ENCODE peak calls at places on chromosomes 4 and X, in five cellular contexts. R, Z, I, Q and T are unnamed samples. For H3K4me1, the result is how much of the 10 kb centered on the place peaks cover.

GRCh38 chrX:121052122-121052521 is 4.7 kb downstream of the GLUD2 start:
- DNase-seq in R (no peak), Z (no peak), I (no peak), Q (no peak), T (no peak)

GRCh38 chr4:88938138-88938537 is 118.8 kb downstream of the FAM13A start:
- DNase-seq in R (no peak), Z (no peak), I (no peak), Q (peak), T (no peak)

GRCh38 chr4:178917756-178918155 is 1475.5 kb upstream of the AGA start:
- DNase-seq in R (no peak), Z (no peak), I (peak), Q (no peak), T (no peak)

GRCh38 chr4:123659759-123660158 is 263.2 kb downstream of the SPRY1 start:
- DNase-seq in R (no peak), Z (no peak), I (no peak), Q (peak), T (no peak)

GRCh38 chr4:36351082-36351666 is 69.8 kb downstream of the DTHD1 start:
- DNase-seq in R (no peak), Z (peak), I (peak), Q (peak), T (peak)

GRCh38 chr4:79697444-79697843 is 289.4 kb upstream of the GK2 start:
- DNase-seq in R (no peak), Z (no peak), I (no peak), Q (no peak), T (no peak)

GRCh38 chrX:37824491-37825224 is 22.7 kb downstream of the DYNLT3 start:
- DNase-seq in R (no peak), Z (peak), I (no peak), Q (no peak), T (peak)

GRCh38 chrX:131854586-131854985 is 168.5 kb upstream of the STK26 start:
- DNase-seq in R (no peak), Z (peak), I (no peak), Q (no peak), T (peak)

GRCh38 chr4:11724731-11725130 is 296.0 kb upstream of the HS3ST1 start:
- DNase-seq in R (no peak), Z (no peak), I (no peak), Q (no peak), T (no peak)

GRCh38 chr4:124199755-124200154 is 512.8 kb downstream of the ANKRD50 start:
- DNase-seq in R (no peak), Z (no peak), I (no peak), Q (no peak), T (no peak)

GRCh38 chr4:77821775-77822174 is 2.6 kb upstream of the CNOT6L start:
- DNase-seq in R (no peak), Z (peak), I (no peak), Q (no peak), T (peak)

GRCh38 chr4:126986005-126986404 is 646.8 kb upstream of the INTU start:
- DNase-seq in R (no peak), Z (no peak), I (no peak), Q (no peak), T (no peak)

GRCh38 chr4:38894340-38894982 is 26.9 kb downstream of the FAM114A1 start:
- DNase-seq in R (no peak), Z (no peak), I (no peak), Q (no peak), T (no peak)

GRCh38 chr4:101306225-101306624 is 41.1 kb downstream of the PPP3CA start:
- DNase-seq in R (no peak), Z (no peak), I (no peak), Q (no peak), T (no peak)

GRCh38 chr4:165879581-165879980 is 6.5 kb downstream of the TLL1 start:
- DNase-seq in R (no peak), Z (no peak), I (no peak), Q (no peak), T (no peak)

GRCh38 chrX:17456526-17456925 is 81.5 kb downstream of the NHS start:
- DNase-seq in R (no peak), Z (no peak), I (no peak), Q (no peak), T (no peak)

GRCh38 chr4:171524913-171525312 is 288.3 kb upstream of the GALNTL6 start:
- DNase-seq in R (no peak), Z (no peak), I (no peak), Q (no peak), T (no peak)

GRCh38 chr4:153722036-153722435 is 37.8 kb downstream of the RNF175 start:
- DNase-seq in R (no peak), Z (no peak), I (no peak), Q (no peak), T (no peak)
- H3K27ac ChIP-seq in R (no peak), Z (no peak), I (no peak), Q (no peak), T (no peak)

GRCh38 chr4:159174645-159175147 is 71.8 kb downstream of the RAPGEF2 start:
- DNase-seq in R (no peak), Z (no peak), I (no peak), Q (no peak), T (no peak)
- H3K4me1 ChIP-seq in R (under half), Z (under half), I (under half), Q (under half), T (under half)

DNA sequence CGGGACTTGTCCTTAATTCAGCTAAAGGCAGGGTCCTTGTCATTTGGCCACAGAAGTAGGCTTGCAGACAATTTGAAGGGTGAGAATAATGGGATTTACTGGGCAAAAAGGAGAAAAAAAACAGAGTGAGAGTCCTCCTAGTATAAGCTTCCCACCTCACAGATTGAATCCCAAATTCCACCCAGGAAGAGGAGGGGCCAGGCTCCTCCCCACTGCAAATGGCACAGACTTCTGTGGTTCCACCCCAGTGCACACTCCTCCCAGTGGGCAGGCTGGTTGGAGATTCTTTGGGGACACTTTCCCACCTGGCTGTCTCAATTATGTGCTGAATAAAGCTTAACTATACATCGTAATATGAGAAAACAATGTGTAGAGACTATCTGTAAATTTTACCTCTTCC is 31.6 kb downstream of the MEPE start:
- DNase-seq in R (no peak), Z (no peak), I (no peak), Q (no peak), T (no peak)
- H3K27ac ChIP-seq in R (no peak), Z (no peak), I (no peak), Q (no peak), T (no peak)

DNA sequence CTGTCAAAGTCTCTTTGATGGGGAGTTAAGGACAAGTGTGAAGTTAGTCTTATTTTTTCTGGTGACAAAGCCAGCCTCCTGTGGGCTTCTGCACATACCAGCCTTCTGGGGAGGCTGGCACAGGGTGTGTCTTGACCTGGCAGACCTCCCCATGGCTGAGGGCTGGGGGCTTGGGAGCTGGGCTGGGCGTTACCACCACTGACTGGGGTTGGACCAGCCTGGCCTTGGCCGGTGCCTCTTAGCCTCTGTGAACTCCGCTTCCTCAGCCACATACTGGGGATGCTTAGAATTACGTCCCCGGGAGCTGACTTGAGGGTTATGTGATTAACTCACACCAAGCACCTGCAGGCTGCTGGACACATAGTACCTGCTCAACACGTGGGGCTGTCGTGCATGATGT is 14.0 kb downstream of the SH3TC1 start:
- DNase-seq in R (no peak), Z (no peak), I (no peak), Q (no peak), T (no peak)
- H3K4me1 ChIP-seq in R (under half), Z (under half), I (under half), Q (under half), T (under half)

DNA sequence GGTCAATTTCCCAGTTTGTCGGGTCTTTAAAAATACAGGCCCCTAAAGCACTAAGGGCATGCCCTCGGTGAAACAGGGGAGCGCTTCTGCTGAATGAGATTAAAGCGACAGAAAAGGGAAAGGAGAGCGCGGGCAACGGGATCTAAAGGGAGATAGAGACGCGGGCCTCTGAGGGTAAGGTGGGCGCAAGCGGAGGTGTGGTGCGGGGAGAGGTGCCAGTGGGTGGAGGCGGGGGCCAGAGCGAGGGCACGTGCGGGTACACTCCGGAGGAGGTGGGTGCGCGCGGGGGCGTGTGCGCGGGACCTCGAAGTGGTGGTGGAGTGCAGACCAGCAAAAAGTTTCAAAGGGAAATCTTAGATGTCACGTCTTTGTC is 777 bp upstream of the TET2 start:
- DNase-seq in R (no peak), Z (peak), I (peak), Q (peak), T (peak)
- H3K27ac ChIP-seq in R (peak), Z (peak), I (no peak), Q (no peak), T (peak)

GRCh38 chr4:185480016-185480732 is 8.6 kb upstream of the CCDC110 start:
- DNase-seq in R (no peak), Z (no peak), I (no peak), Q (no peak), T (no peak)
- H3K4me1 ChIP-seq in R (under half), Z (under half), I (under half), Q (under half), T (under half)

DNA sequence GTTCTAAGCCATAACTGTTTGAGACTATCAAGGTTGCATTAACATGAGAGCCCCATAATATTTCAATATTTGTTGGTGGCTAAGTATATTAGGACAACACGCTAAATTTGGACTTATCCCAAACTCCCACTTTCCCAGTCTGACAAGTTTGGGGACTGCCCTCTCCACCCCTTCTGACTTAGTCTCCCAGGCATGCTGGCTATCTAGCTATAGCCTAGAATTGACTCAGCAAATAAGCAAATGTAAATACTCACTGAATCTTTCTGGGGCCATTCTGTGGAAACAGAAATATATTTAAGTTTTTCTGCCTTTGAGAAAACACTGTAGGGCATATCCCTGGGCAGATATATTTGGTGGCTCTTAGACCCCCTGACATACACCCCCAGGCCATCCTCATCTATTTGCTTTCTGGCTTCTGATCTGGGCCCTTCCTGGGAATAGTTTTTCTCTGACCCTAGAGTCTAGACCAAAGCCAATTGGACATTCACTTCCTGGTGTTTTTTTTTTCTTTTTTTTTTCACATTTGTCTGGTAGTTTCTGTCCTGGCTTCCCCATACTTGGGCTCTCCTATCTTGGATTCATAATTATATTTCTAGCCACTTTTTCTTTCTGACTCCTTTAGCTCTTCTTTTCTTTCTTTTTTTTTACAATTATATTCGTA is 36.3 kb upstream of the CT47C1 start:
- DNase-seq in R (no peak), Z (no peak), I (no peak), Q (no peak), T (no peak)
- H3K27ac ChIP-seq in R (no peak), Z (no peak), I (no peak), Q (peak), T (no peak)